ENCODE peak calls at places on chromosomes 7 and 10, in seven cellular contexts. V is prostate gland, C is NB4, U is K562, H is ovary, M is body of pancreas, Y is HCT116. E is an unnamed sample.

GRCh38 chr7:11737723-11738122 is 94.3 kb downstream of the THSD7A start:
- DNase-seq in V (no peak), C (no peak), Y (no peak), M (no peak), U (no peak), H (no peak), E (no peak)

GRCh38 chr10:105729428-105729827 is 1088.3 kb downstream of the SORCS3 start:
- DNase-seq in H (no peak), C (no peak), M (peak; percentile 34), Y (no peak), V (no peak), U (no peak), E (no peak)

GRCh38 chr7:33130184-33130583 is 820 bp downstream of the BBS9 start:
- DNase-seq in Y (no peak), M (no peak), V (no peak), U (no peak), C (no peak), H (no peak), E (no peak)

GRCh38 chr10:110471566-110472139 is 26.1 kb upstream of the DUSP5 start:
- DNase-seq in V (no peak), M (no peak), H (no peak), U (no peak), Y (no peak), C (no peak), E (no peak)

GRCh38 chr10:95741807-95742528 is 14.0 kb upstream of the ENTPD1 start:
- DNase-seq in V (no peak), M (peak; percentile 23), U (peak; percentile 17), C (no peak), H (no peak), Y (no peak), E (no peak)

GRCh38 chr7:29488977-29489376 is 74.7 kb upstream of the PRR15 start:
- DNase-seq in U (no peak), Y (no peak), V (no peak), H (no peak), C (no peak), M (no peak), E (no peak)

GRCh38 chr10:23063387-23064287 is 31.7 kb upstream of the MSRB2 start:
- DNase-seq in U (peak; percentile 37), Y (no peak), H (no peak), M (no peak), C (peak; percentile 9), V (no peak), E (no peak)

GRCh38 chr10:121466424-121466823 is 131.8 kb downstream of the FGFR2 start:
- DNase-seq in M (no peak), V (no peak), Y (no peak), C (no peak), U (no peak), H (no peak), E (no peak)

GRCh38 chr7:111736475-111736874 is 174.2 kb upstream of the IMMP2L start:
- DNase-seq in M (no peak), C (no peak), H (no peak), Y (no peak), V (no peak), U (no peak), E (no peak)

GRCh38 chr7:75650671-75651070 is 88.1 kb downstream of the HIP1 start:
- DNase-seq in M (peak; percentile 39), Y (no peak), U (no peak), C (no peak), V (no peak), H (no peak), E (no peak)

GRCh38 chr7:34596887-34597286 is 61.1 kb upstream of the NPSR1 start:
- DNase-seq in V (no peak), M (no peak), H (no peak), Y (peak; percentile 13), C (peak; percentile 45), U (no peak), E (no peak)

GRCh38 chr7:55179897-55180682 is 161.3 kb downstream of the EGFR start:
- DNase-seq in C (no peak), U (no peak), H (no peak), M (no peak), V (no peak), Y (no peak), E (no peak)

GRCh38 chr10:11631890-11632587 is 20.6 kb upstream of the USP6NL start:
- DNase-seq in C (no peak), M (no peak), Y (no peak), H (no peak), U (no peak), V (no peak), E (no peak)

GRCh38 chr7:16309129-16309528 is 112.2 kb downstream of the CRPPA start:
- DNase-seq in V (no peak), Y (no peak), M (no peak), U (no peak), H (no peak), C (no peak), E (no peak)

GRCh38 chr7:91054374-91054773 is 209.9 kb upstream of the FZD1 start:
- DNase-seq in H (no peak), U (no peak), Y (no peak), C (no peak), M (no peak), V (no peak), E (no peak)

GRCh38 chr7:105779856-105780815 is 96.3 kb downstream of the ATXN7L1 start:
- DNase-seq in Y (no peak), U (no peak), V (no peak), C (no peak), M (no peak), H (peak; percentile 20), E (no peak)

GRCh38 chr7:90233569-90233968 is 11.4 kb upstream of the CFAP69 start:
- DNase-seq in C (no peak), H (no peak), Y (no peak), U (no peak), V (no peak), M (no peak), E (no peak)

GRCh38 chr7:3229904-3230470 is 71.1 kb upstream of the SDK1 start:
- DNase-seq in H (no peak), V (no peak), Y (no peak), U (no peak), M (no peak), C (no peak), E (no peak)

GRCh38 chr7:138001529-138002095 is at the start of gene CREB3L2:
- DNase-seq in C (peak; percentile 89), H (no peak), Y (no peak), U (peak; percentile 57), V (peak; percentile 35), M (peak; percentile 70), E (peak; percentile 56)

GRCh38 chr10:33122014-33122788 is 164.2 kb upstream of the ITGB1 start:
- DNase-seq in C (no peak), Y (no peak), V (peak; percentile 16), U (no peak), H (no peak), M (no peak), E (no peak)

GRCh38 chr10:35639021-35639521 is 3.0 kb downstream of the FZD8 start:
- DNase-seq in Y (no peak), M (no peak), V (no peak), H (no peak), U (no peak), C (no peak), E (no peak)

GRCh38 chr10:59557052-59557451 is 152.6 kb downstream of the SLC16A9 start:
- DNase-seq in H (no peak), V (no peak), Y (no peak), C (no peak), M (peak; percentile 43), U (peak; percentile 28), E (no peak)
- TF ChIP-seq POLR2A in H (no peak), V (no peak), Y (no peak), C (no peak), M (no peak), U (no peak), E (no peak)

DNA sequence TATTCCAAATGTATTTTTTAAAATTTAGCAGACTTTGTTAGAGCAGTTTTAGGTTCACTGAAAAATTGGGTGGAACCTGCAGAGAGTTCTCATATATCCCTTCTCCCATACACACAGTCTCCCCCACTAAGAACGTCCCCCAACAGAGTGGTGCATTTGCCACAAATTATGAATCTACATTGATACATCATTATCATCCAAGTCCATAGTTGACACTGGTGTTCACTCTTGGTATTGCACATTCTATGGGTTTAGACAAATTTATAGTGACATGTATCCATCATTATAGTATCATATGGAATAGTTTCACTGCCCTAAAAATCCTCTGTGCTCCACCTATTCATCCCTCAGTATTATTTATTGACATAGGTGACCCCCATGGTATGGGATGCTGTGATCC is 97.3 kb upstream of the AFAP1L2 start:
- DNase-seq in H (no peak), M (no peak), Y (no peak), U (no peak), C (no peak), V (no peak), E (no peak)
- TF ChIP-seq CTCF in H (no peak), M (no peak), Y (peak; percentile 49), U (no peak), C (no peak), V (no peak), E (no peak)

GRCh38 chr7:45073843-45074737 is 14.7 kb downstream of the NACAD start:
- DNase-seq in C (no peak), V (peak; percentile 26), U (no peak), H (no peak), M (no peak), Y (no peak), E (no peak)
- TF ChIP-seq POLR2A in C (no peak), V (no peak), U (no peak), H (no peak), M (no peak), Y (no peak), E (no peak)

DNA sequence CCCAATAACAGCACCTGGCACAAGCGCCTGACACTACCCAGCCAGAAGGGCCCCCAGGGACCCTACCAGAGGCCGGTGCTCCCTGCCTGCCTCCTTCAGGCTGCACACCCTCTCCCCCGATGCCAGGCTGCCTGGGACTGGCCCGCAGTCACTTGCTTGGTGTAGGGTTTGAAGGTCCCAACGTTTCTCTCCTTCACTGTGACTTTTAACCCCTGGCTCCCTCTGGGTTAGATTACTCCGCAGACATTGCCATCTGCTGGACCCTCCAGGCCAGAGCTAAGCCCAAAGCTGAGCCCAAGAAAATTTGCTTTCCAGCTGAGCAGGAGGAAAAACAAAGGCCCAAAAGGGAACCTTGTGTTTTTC is 6.9 kb downstream of the CDHR1 start:
- DNase-seq in C (no peak), H (peak; percentile 8), M (no peak), Y (no peak), V (no peak), U (no peak), E (peak; percentile 73)
- TF ChIP-seq CTCF in C (peak; percentile 12), H (no peak), M (no peak), Y (no peak), V (no peak), U (peak; percentile 44), E (no peak)